ENCODE peak calls at places on chromosomes 6 and 20, in seven cellular contexts. L is NCI-H2171; T is fibroblast of lung; G is T-helper 1 cell; C is activated T-helper 1 cell treated with Interleukin-2 at 50 U/mL for 16 hours; Q is brain microvascular endothelial cell; X is activated CD4-positive, alpha-beta T cell treated with anti-CD3 and anti-CD28 coated beads, Interleukin-2, amount 50 U/mL, for 24 hours. F is an unnamed sample.

GRCh38 chr20:44601801-44602204 is 19.4 kb downstream of the PKIG start:
- DNase-seq in Q (no peak), X (no peak), G (no peak), C (no peak), L (no peak), T (peak; percentile 89), F (no peak)

GRCh38 chr6:4270799-4271198 is 135.4 kb upstream of the ECI2 start:
- DNase-seq in C (no peak), X (no peak), T (peak; percentile 9), Q (peak; percentile 50), G (no peak), L (no peak), F (no peak)

GRCh38 chr6:42452171-42453026 is 673 bp upstream of the TRERF1 start:
- DNase-seq in Q (peak; percentile 51), G (peak; percentile 34), L (no peak), T (peak; percentile 91), X (no peak), C (peak; percentile 32), F (peak; percentile 40)

GRCh38 chr6:61193771-61194170 is 1092.3 kb downstream of the KHDRBS2 start:
- DNase-seq in L (no peak), T (no peak), G (no peak), X (no peak), C (no peak), Q (no peak), F (no peak)

GRCh38 chr6:89353702-89354392 is 1.3 kb upstream of the UBE2J1 start:
- DNase-seq in Q (no peak), L (no peak), T (no peak), G (no peak), C (no peak), X (no peak), F (no peak)

GRCh38 chr20:2729791-2730190 is 37.2 kb downstream of the EBF4 start:
- DNase-seq in Q (no peak), C (no peak), G (no peak), L (no peak), T (no peak), X (no peak), F (no peak)

GRCh38 chr20:38123021-38123587 is 42.0 kb downstream of the TGM2 start:
- DNase-seq in G (no peak), Q (no peak), C (no peak), L (no peak), T (peak; percentile 73), X (no peak), F (no peak)

GRCh38 chr6:44504321-44504761 is 116.8 kb downstream of the CDC5L start:
- DNase-seq in X (no peak), Q (no peak), C (no peak), T (peak; percentile 63), L (no peak), G (no peak), F (no peak)